ENCODE peak calls at places on chromosomes 13 and 19, in four cellular contexts. One of them, this sample, is unnamed.

GRCh38 chr19:55062735-55063491 is at the start of gene RDH13:
- DNase-seq in LHCN-M2: peak
- DNase-seq in GM03348: peak
- DNase-seq in skeletal muscle cell: peak
- DNase-seq in this sample: peak

GRCh38 chr19:47315125-47315821 is 5.6 kb downstream of the C5AR1 start:
- DNase-seq in LHCN-M2: peak
- DNase-seq in GM03348: peak
- DNase-seq in skeletal muscle cell: peak
- DNase-seq in this sample: no peak

GRCh38 chr13:101211261-101211660 is 205.0 kb downstream of the NALCN start:
- DNase-seq in LHCN-M2: peak
- DNase-seq in GM03348: peak
- DNase-seq in skeletal muscle cell: no peak
- DNase-seq in this sample: no peak

GRCh38 chr13:42807236-42807635 is 25.9 kb downstream of the FAM216B start:
- DNase-seq in LHCN-M2: no peak
- DNase-seq in GM03348: no peak
- DNase-seq in skeletal muscle cell: no peak
- DNase-seq in this sample: no peak

GRCh38 chr13:74134777-74135305 is 637 bp upstream of the KLF12 start:
- DNase-seq in LHCN-M2: peak
- DNase-seq in GM03348: peak
- DNase-seq in skeletal muscle cell: no peak
- DNase-seq in this sample: peak

GRCh38 chr13:45231722-45232121 is 30.9 kb upstream of the KCTD4 start:
- DNase-seq in LHCN-M2: peak
- DNase-seq in GM03348: no peak
- DNase-seq in skeletal muscle cell: no peak
- DNase-seq in this sample: no peak

GRCh38 chr13:47463726-47464125 is 537.3 kb downstream of the SUCLA2 start:
- DNase-seq in LHCN-M2: peak
- DNase-seq in GM03348: no peak
- DNase-seq in skeletal muscle cell: peak
- DNase-seq in this sample: no peak

GRCh38 chr13:33375421-33375820 is 89.9 kb upstream of the STARD13 start:
- DNase-seq in LHCN-M2: no peak
- DNase-seq in GM03348: no peak
- DNase-seq in skeletal muscle cell: no peak
- DNase-seq in this sample: no peak

GRCh38 chr13:46559272-46559805 is 6.4 kb downstream of the LRCH1 start:
- DNase-seq in LHCN-M2: no peak
- DNase-seq in GM03348: no peak
- DNase-seq in skeletal muscle cell: no peak
- DNase-seq in this sample: no peak

GRCh38 chr19:3095375-3096191 is 1.4 kb downstream of the GNA11 start:
- DNase-seq in LHCN-M2: no peak
- DNase-seq in GM03348: peak
- DNase-seq in skeletal muscle cell: no peak
- DNase-seq in this sample: no peak

GRCh38 chr13:24271611-24272451 is 37.5 kb upstream of the C1QTNF9 start:
- DNase-seq in LHCN-M2: peak
- DNase-seq in GM03348: peak
- DNase-seq in skeletal muscle cell: peak
- DNase-seq in this sample: no peak

GRCh38 chr13:95660981-95661581 is 15.9 kb upstream of the DNAJC3 start:
- DNase-seq in LHCN-M2: peak
- DNase-seq in GM03348: peak
- DNase-seq in skeletal muscle cell: no peak
- DNase-seq in this sample: peak

GRCh38 chr19:4970558-4971423 is 1.9 kb downstream of the KDM4B start:
- DNase-seq in LHCN-M2: no peak
- DNase-seq in GM03348: peak
- DNase-seq in skeletal muscle cell: no peak
- DNase-seq in this sample: no peak

GRCh38 chr19:45729774-45730388 is 815 bp downstream of the FBXO46 start:
- DNase-seq in LHCN-M2: no peak
- DNase-seq in GM03348: peak
- DNase-seq in skeletal muscle cell: no peak
- DNase-seq in this sample: no peak

GRCh38 chr19:11420429-11420893 is 1.3 kb upstream of the RGL3 start:
- DNase-seq in LHCN-M2: peak
- DNase-seq in GM03348: peak
- DNase-seq in skeletal muscle cell: peak
- DNase-seq in this sample: no peak

GRCh38 chr13:109904218-109904617 is 117.8 kb upstream of the IRS2 start:
- DNase-seq in LHCN-M2: no peak
- DNase-seq in GM03348: no peak
- DNase-seq in skeletal muscle cell: no peak
- DNase-seq in this sample: no peak

GRCh38 chr13:24215732-24216131 is 55.2 kb downstream of the SPATA13 start:
- DNase-seq in LHCN-M2: no peak
- DNase-seq in GM03348: peak
- DNase-seq in skeletal muscle cell: peak
- DNase-seq in this sample: no peak

GRCh38 chr13:106143930-106144709 is 391.3 kb downstream of the EFNB2 start:
- DNase-seq in LHCN-M2: no peak
- DNase-seq in GM03348: no peak
- DNase-seq in skeletal muscle cell: no peak
- DNase-seq in this sample: no peak

GRCh38 chr13:50829896-50830295 is 13.6 kb downstream of the DLEU7 start:
- DNase-seq in LHCN-M2: peak
- DNase-seq in GM03348: peak
- DNase-seq in skeletal muscle cell: peak
- DNase-seq in this sample: no peak

GRCh38 chr13:31968473-31968872 is 63.1 kb upstream of the FRY start:
- DNase-seq in LHCN-M2: no peak
- DNase-seq in GM03348: no peak
- DNase-seq in skeletal muscle cell: no peak
- DNase-seq in this sample: no peak

GRCh38 chr13:73417012-73417615 is 358.3 kb downstream of the KLF5 start:
- DNase-seq in LHCN-M2: peak
- DNase-seq in GM03348: peak
- DNase-seq in skeletal muscle cell: no peak
- DNase-seq in this sample: peak

This sample was measured in D341Med.